ENCODE peak calls at places on chromosomes 3 and 15, in eight cellular contexts. Y, E, U, T, Z, B, D and H are unnamed samples.

GRCh38 chr15:101020945-101021344 is 101.8 kb downstream of the LRRK1 start:
- DNase-seq in U (no peak), E (no peak), Z (no peak), T (no peak), D (no peak), B (no peak), Y (no peak), H (no peak)

GRCh38 chr3:180789774-180790173 is 110.5 kb upstream of the CCDC39 start:
- DNase-seq in B (no peak), Z (no peak), D (no peak), U (no peak), E (no peak), Y (no peak), T (no peak), H (no peak)

GRCh38 chr3:66335671-66336070 is 114.9 kb downstream of the SLC25A26 start:
- DNase-seq in Y (no peak), T (peak; percentile 55), U (no peak), Z (no peak), D (no peak), B (no peak), E (no peak), H (no peak)

GRCh38 chr15:69225355-69226027 is 65.1 kb downstream of the GLCE start:
- DNase-seq in Z (no peak), B (no peak), Y (no peak), T (peak; percentile 66), E (no peak), U (peak; percentile 10), D (no peak), H (no peak)

GRCh38 chr3:107660316-107660976 is 137.7 kb downstream of the BBX start:
- DNase-seq in B (peak; percentile 41), E (no peak), Z (no peak), T (no peak), U (no peak), Y (no peak), D (no peak), H (peak; percentile 54)

GRCh38 chr3:24278526-24278925 is 216.1 kb downstream of the THRB start:
- DNase-seq in T (no peak), E (no peak), B (no peak), Y (no peak), Z (no peak), D (no peak), U (no peak), H (no peak)

GRCh38 chr3:13866406-13866965 is 13.4 kb downstream of the WNT7A start:
- DNase-seq in E (no peak), U (no peak), D (no peak), Z (peak; percentile 83), Y (no peak), T (no peak), B (no peak), H (no peak)

GRCh38 chr3:181230258-181230657 is 240.7 kb upstream of the DNAJC19 start:
- DNase-seq in U (no peak), Y (no peak), D (no peak), T (peak; percentile 52), Z (no peak), E (no peak), B (no peak), H (no peak)

GRCh38 chr15:95972136-95972553 is 358.4 kb upstream of the NR2F2 start:
- DNase-seq in E (no peak), Y (no peak), Z (no peak), D (no peak), T (no peak), U (peak; percentile 47), B (no peak), H (no peak)

GRCh38 chr3:128395046-128395445 is 71.6 kb downstream of the DNAJB8 start:
- DNase-seq in B (no peak), E (no peak), D (no peak), T (no peak), U (no peak), Z (no peak), Y (no peak), H (no peak)

GRCh38 chr3:105613120-105613519 is 246.4 kb downstream of the ALCAM start:
- DNase-seq in E (no peak), U (no peak), Z (no peak), Y (no peak), B (no peak), T (no peak), D (no peak), H (no peak)

GRCh38 chr15:85751731-85752421 is 42.8 kb downstream of the KLHL25 start:
- DNase-seq in U (no peak), T (peak; percentile 77), B (no peak), Z (no peak), Y (peak; percentile 23), D (no peak), E (no peak), H (no peak)

GRCh38 chr3:18335202-18335601 is 89.9 kb downstream of the SATB1 start:
- DNase-seq in D (no peak), B (no peak), Z (no peak), T (no peak), Y (no peak), E (no peak), U (no peak), H (no peak)

GRCh38 chr3:27345959-27346865 is 23.0 kb downstream of the NEK10 start:
- DNase-seq in Y (no peak), E (no peak), B (no peak), T (no peak), D (no peak), U (no peak), Z (no peak), H (no peak)

GRCh38 chr3:138442996-138443395 is 8.6 kb downstream of the ESYT3 start:
- DNase-seq in D (no peak), E (no peak), B (no peak), T (no peak), Z (no peak), U (no peak), Y (no peak), H (no peak)

GRCh38 chr3:195537995-195538394 is 5.1 kb downstream of the PPP1R2 start:
- DNase-seq in Z (peak; percentile 83), D (no peak), B (peak; percentile 70), U (no peak), T (no peak), E (peak; percentile 31), Y (no peak), H (no peak)

GRCh38 chr3:123130079-123130726 is 63.4 kb downstream of the PDIA5 start:
- DNase-seq in Z (no peak), Y (no peak), D (no peak), E (no peak), T (no peak), B (no peak), U (no peak), H (no peak)

GRCh38 chr3:41808152-41808551 is 153.8 kb downstream of the ULK4 start:
- DNase-seq in T (no peak), E (no peak), B (no peak), Z (no peak), U (peak; percentile 48), D (no peak), Y (no peak), H (no peak)

GRCh38 chr3:43870110-43870509 is 179.4 kb downstream of the ABHD5 start:
- DNase-seq in B (no peak), U (no peak), Z (no peak), T (no peak), D (peak; percentile 42), E (no peak), Y (no peak), H (no peak)

GRCh38 chr3:189629803-189630455 is 1.3 kb upstream of the TP63 start:
- DNase-seq in U (no peak), E (no peak), D (no peak), T (no peak), Z (no peak), Y (no peak), B (no peak), H (no peak)

GRCh38 chr15:75517233-75517632 is 61.9 kb downstream of the PTPN9 start:
- DNase-seq in B (no peak), D (no peak), T (no peak), Y (no peak), Z (no peak), E (no peak), U (no peak), H (no peak)

GRCh38 chr3:16280671-16281070 is 15.7 kb downstream of the OXNAD1 start:
- DNase-seq in U (no peak), T (no peak), E (no peak), Z (no peak), B (no peak), Y (no peak), D (no peak), H (no peak)

GRCh38 chr3:194472290-194472920 is 14.4 kb downstream of the ATP13A3 start:
- DNase-seq in Z (peak; percentile 40), E (peak; percentile 23), B (peak; percentile 61), U (no peak), Y (no peak), T (peak; percentile 87), D (no peak), H (peak; percentile 23)

GRCh38 chr15:53412542-53412941 is 346.9 kb downstream of the WDR72 start:
- DNase-seq in Y (no peak), D (no peak), E (no peak), T (no peak), U (no peak), B (no peak), Z (no peak), H (no peak)

GRCh38 chr15:85284497-85284896 is 95.9 kb upstream of the AKAP13 start:
- DNase-seq in Y (no peak), T (no peak), Z (no peak), B (peak; percentile 27), E (peak; percentile 34), D (no peak), U (no peak), H (no peak)

GRCh38 chr15:31254431-31255175 is 72.0 kb upstream of the KLF13 start:
- DNase-seq in B (no peak), Y (no peak), D (no peak), T (no peak), U (no peak), Z (no peak), E (no peak), H (no peak)

GRCh38 chr3:53813876-53814275 is 32.3 kb downstream of the CHDH start:
- DNase-seq in Z (no peak), B (no peak), D (no peak), Y (no peak), U (no peak), E (no peak), T (no peak), H (no peak)

GRCh38 chr3:121839962-121840361 is 5.0 kb downstream of the EAF2 start:
- DNase-seq in Z (no peak), E (no peak), D (no peak), B (no peak), T (no peak), Y (no peak), U (no peak), H (no peak)

GRCh38 chr15:70097337-70098169 is at the start of gene TLE3:
- DNase-seq in Y (peak; percentile 98), Z (peak; percentile 99), D (peak; percentile 97), T (peak; percentile 98), B (peak; percentile 99), E (peak; percentile 99), U (peak; percentile 92), H (peak; percentile 96)

GRCh38 chr3:109773006-109773405 is 435.7 kb upstream of the DPPA4 start:
- DNase-seq in T (no peak), D (no peak), Y (no peak), Z (no peak), U (no peak), B (no peak), E (no peak), H (no peak)

GRCh38 chr3:186760141-186760813 is 23.1 kb upstream of the EIF4A2 start:
- DNase-seq in U (no peak), D (no peak), B (no peak), E (no peak), Z (no peak), T (no peak), Y (no peak), H (no peak)

GRCh38 chr3:138833908-138834358 is 795 bp downstream of the PIK3CB start:
- DNase-seq in D (no peak), Y (no peak), T (peak; percentile 22), U (no peak), B (no peak), Z (peak; percentile 38), E (no peak), H (no peak)

GRCh38 chr3:128426128-128426921 is 40.4 kb downstream of the DNAJB8 start:
- DNase-seq in Z (peak; percentile 55), U (no peak), E (peak; percentile 93), B (peak; percentile 70), Y (peak; percentile 36), D (no peak), T (peak; percentile 78), H (peak; percentile 18)

GRCh38 chr3:188792788-188793187 is 379.0 kb upstream of the TPRG1 start:
- DNase-seq in T (peak; percentile 64), Y (peak; percentile 56), E (no peak), D (peak; percentile 1), U (no peak), Z (peak; percentile 16), B (peak; percentile 19), H (no peak)